ENCODE peak calls at places on chromosomes 1 and 21, in seven cellular contexts. F is posterior cingulate gyrus; I is tibial nerve; V is stimulated activated CD4-positive, alpha-beta T cell treated with anti-CD3 and anti-CD28 coated beads, Interleukin-1b, Interleukin-23, amount 100 ng/mL, for 24 hours; Q is psoas muscle; P is NCI-H2081; N is stimulated activated CD8-positive, alpha-beta memory T cell treated with anti-CD3 and anti-CD28 coated beads, Interleukin-15, amount 100 ng/mL, for 1 hour. T is an unnamed sample.

GRCh38 chr1:177255411-177255810 is 84.7 kb downstream of the BRINP2 start:
- DNase-seq in I (no peak), P (no peak), V (no peak), F (no peak), Q (no peak), N (no peak), T (no peak)

GRCh38 chr1:156706647-156707008 is 1.2 kb upstream of the CRABP2 start:
- DNase-seq in P (no peak), Q (peak), N (no peak), V (no peak), I (peak), F (peak), T (peak)

GRCh38 chr1:169091480-169091941 is 15.0 kb upstream of the ATP1B1 start:
- DNase-seq in N (no peak), V (no peak), P (no peak), F (peak), I (no peak), Q (no peak), T (no peak)

GRCh38 chr1:221622389-221622788 is 119.5 kb downstream of the DUSP10 start:
- DNase-seq in V (no peak), P (no peak), Q (no peak), F (no peak), N (no peak), I (no peak), T (no peak)

GRCh38 chr1:222138095-222138494 is 396.2 kb upstream of the DUSP10 start:
- DNase-seq in V (no peak), P (no peak), N (no peak), Q (no peak), F (no peak), I (no peak), T (no peak)

GRCh38 chr1:191669629-191670028 is 488.6 kb upstream of the RGS18 start:
- DNase-seq in V (no peak), Q (no peak), P (no peak), F (no peak), N (no peak), I (no peak), T (no peak)

GRCh38 chr1:84722794-84723193 is 32.5 kb upstream of the SSX2IP start:
- DNase-seq in F (no peak), P (no peak), N (no peak), Q (no peak), V (no peak), I (no peak), T (no peak)

GRCh38 chr1:232614811-232615210 is 15.1 kb downstream of the SIPA1L2 start:
- DNase-seq in Q (no peak), V (no peak), F (no peak), I (no peak), N (no peak), P (no peak), T (no peak)

GRCh38 chr1:168623003-168623828 is 46.8 kb downstream of the XCL1 start:
- DNase-seq in I (no peak), F (no peak), N (no peak), P (no peak), Q (peak), V (no peak), T (no peak)

GRCh38 chr1:9438431-9439073 is 100.7 kb upstream of the SLC25A33 start:
- DNase-seq in V (no peak), N (no peak), Q (peak), I (peak), F (peak), P (no peak), T (peak)

GRCh38 chr1:6582370-6582769 is 2.6 kb downstream of the ZBTB48 start:
- DNase-seq in P (no peak), V (no peak), Q (no peak), N (no peak), I (no peak), F (no peak), T (no peak)

GRCh38 chr1:198655464-198656121 is 16.8 kb downstream of the PTPRC start:
- DNase-seq in I (no peak), P (no peak), N (no peak), F (no peak), Q (no peak), V (no peak), T (no peak)

GRCh38 chr1:236381565-236382158 is 12.4 kb upstream of the EDARADD start:
- DNase-seq in F (no peak), V (no peak), P (no peak), N (no peak), Q (no peak), I (no peak), T (no peak)

GRCh38 chr1:95094923-95095322 is 22.2 kb upstream of the ALG14 start:
- DNase-seq in Q (no peak), P (no peak), I (no peak), V (no peak), N (no peak), F (no peak), T (no peak)

GRCh38 chr1:203276916-203277535 is 28.3 kb upstream of the BTG2 start:
- DNase-seq in N (no peak), V (no peak), F (peak), I (no peak), Q (peak), P (no peak), T (peak)

GRCh38 chr1:203686091-203686632 is 59.5 kb downstream of the ATP2B4 start:
- DNase-seq in F (no peak), V (no peak), Q (no peak), N (no peak), I (no peak), P (peak), T (no peak)

GRCh38 chr1:107963009-107963408 is 2.0 kb downstream of the VAV3 start:
- DNase-seq in N (no peak), V (no peak), I (no peak), Q (no peak), F (no peak), P (no peak), T (no peak)

GRCh38 chr1:44826375-44827196 is 16.5 kb downstream of the PTCH2 start:
- DNase-seq in I (no peak), P (no peak), N (no peak), V (no peak), Q (peak), F (peak), T (no peak)

GRCh38 chr1:59232209-59232608 is 64.7 kb upstream of the FGGY start:
- DNase-seq in V (no peak), Q (no peak), P (peak), I (no peak), F (no peak), N (no peak), T (no peak)

GRCh38 chr1:214707306-214708087 is 104.5 kb downstream of the CENPF start:
- DNase-seq in V (no peak), F (no peak), I (no peak), N (no peak), Q (no peak), P (no peak), T (no peak)

GRCh38 chr21:42747267-42747701 is 93.9 kb downstream of the PDE9A start:
- DNase-seq in I (no peak), N (no peak), F (no peak), P (no peak), Q (no peak), V (no peak), T (no peak)

GRCh38 chr1:230382060-230382491 is 44.1 kb downstream of the PGBD5 start:
- DNase-seq in P (no peak), V (no peak), N (no peak), I (no peak), F (no peak), Q (no peak), T (no peak)

GRCh38 chr1:3623441-3624150 is 1.2 kb upstream of the TPRG1L start:
- DNase-seq in Q (peak), F (no peak), V (no peak), P (no peak), N (no peak), I (no peak), T (no peak)

GRCh38 chr1:77846966-77847365 is 41.5 kb upstream of the NEXN start:
- DNase-seq in Q (no peak), F (no peak), I (no peak), V (no peak), P (no peak), N (no peak), T (no peak)

GRCh38 chr1:207172321-207172720 is 68.3 kb downstream of the C4BPA start:
- DNase-seq in Q (no peak), N (no peak), I (no peak), V (no peak), P (no peak), F (no peak), T (no peak)

GRCh38 chr1:66537718-66538117 is 3.8 kb downstream of the SGIP1 start:
- DNase-seq in P (no peak), F (no peak), N (no peak), Q (no peak), V (no peak), I (no peak), T (no peak)

GRCh38 chr1:47791879-47792608 is 205.1 kb downstream of the TRABD2B start:
- DNase-seq in V (no peak), I (no peak), N (no peak), P (no peak), Q (no peak), F (no peak), T (no peak)

GRCh38 chr21:27157097-27157496 is 190.2 kb upstream of the ADAMTS5 start:
- DNase-seq in N (no peak), I (no peak), V (no peak), P (no peak), F (no peak), Q (no peak), T (no peak)

GRCh38 chr1:6171546-6172124 is 8.5 kb downstream of the CHD5 start:
- DNase-seq in P (no peak), F (no peak), Q (no peak), V (no peak), I (no peak), N (no peak), T (no peak)

GRCh38 chr1:91884459-91885290 is 1.3 kb downstream of the TGFBR3 start:
- DNase-seq in N (no peak), V (peak), P (no peak), F (no peak), I (no peak), Q (peak), T (no peak)

GRCh38 chr1:24465638-24466037 is 37.0 kb upstream of the RCAN3 start:
- DNase-seq in N (no peak), V (no peak), I (no peak), P (no peak), Q (no peak), F (no peak), T (no peak)

T was measured in breast epithelium.